ENCODE peak calls at places on chromosomes 6 and 20, in ten cellular contexts. Z is left ventricle myocardium inferior; V is heart right ventricle; W is GM20000; Y is CD8-positive, alpha-beta T cell; U is A549; F is Caco-2; A is cardiac fibroblast; X is H1; N is CD4-positive, alpha-beta T cell. S is an unnamed sample.

GRCh38 chr6:72522735-72523141 is 99.1 kb upstream of the KCNQ5 start:
- DNase-seq in Z (no peak), V (no peak), W (peak), Y (peak), U (peak), F (peak), A (no peak), X (peak), N (no peak), S (no peak)

GRCh38 chr6:35611235-35611634 is 77.5 kb downstream of the FKBP5 start:
- DNase-seq in Z (no peak), V (no peak), W (no peak), Y (no peak), U (no peak), F (no peak), A (no peak), X (no peak), N (no peak), S (peak)

GRCh38 chr20:32672315-32672981 is 1.3 kb downstream of the C20orf203 start:
- DNase-seq in Z (no peak), V (no peak), W (peak), Y (no peak), U (no peak), F (no peak), A (no peak), X (no peak), N (no peak), S (no peak)

GRCh38 chr20:51402201-51402600 is 140.3 kb downstream of the NFATC2 start:
- DNase-seq in Z (no peak), V (no peak), W (no peak), Y (peak), U (no peak), F (no peak), A (no peak), X (no peak), N (peak), S (peak)

GRCh38 chr6:36673882-36674281 is 4.6 kb upstream of the CDKN1A start:
- DNase-seq in Z (no peak), V (no peak), W (no peak), Y (no peak), U (no peak), F (no peak), A (no peak), X (no peak), N (no peak), S (no peak)

GRCh38 chr20:11755071-11755881 is 162.4 kb upstream of the BTBD3 start:
- DNase-seq in Z (no peak), V (no peak), W (no peak), Y (no peak), U (no peak), F (no peak), A (peak), X (no peak), N (no peak), S (no peak)

GRCh38 chr20:58201616-58202015 is 26.8 kb downstream of the ANKRD60 start:
- DNase-seq in Z (no peak), V (no peak), W (no peak), Y (no peak), U (no peak), F (no peak), A (no peak), X (no peak), N (no peak), S (no peak)

GRCh38 chr6:151630387-151630786 is 136.6 kb downstream of the CCDC170 start:
- DNase-seq in Z (no peak), V (no peak), W (no peak), Y (no peak), U (no peak), F (no peak), A (no peak), X (no peak), N (no peak), S (no peak)

GRCh38 chr20:44959082-44959895 is 908 bp downstream of the TOMM34 start:
- DNase-seq in Z (no peak), V (no peak), W (peak), Y (peak), U (peak), F (peak), A (peak), X (no peak), N (peak), S (peak)

GRCh38 chr20:1973921-1974440 is 19.9 kb downstream of the PDYN start:
- DNase-seq in Z (no peak), V (no peak), W (no peak), Y (no peak), U (no peak), F (no peak), A (no peak), X (no peak), N (no peak), S (no peak)

GRCh38 chr6:99119109-99120031 is 171.6 kb upstream of the FBXL4 start:
- DNase-seq in Z (no peak), V (no peak), W (peak), Y (no peak), U (peak), F (peak), A (peak), X (no peak), N (no peak), S (peak)

GRCh38 chr6:71248306-71248705 is 40.3 kb upstream of the OGFRL1 start:
- DNase-seq in Z (no peak), V (no peak), W (no peak), Y (no peak), U (peak), F (peak), A (peak), X (peak), N (no peak), S (peak)

GRCh38 chr6:16956371-16956770 is 145.5 kb upstream of the STMND1 start:
- DNase-seq in Z (no peak), V (no peak), W (no peak), Y (no peak), U (no peak), F (no peak), A (no peak), X (no peak), N (no peak), S (no peak)

GRCh38 chr6:99369533-99369932 is 20.1 kb upstream of the FAXC start:
- DNase-seq in Z (no peak), V (no peak), W (no peak), Y (no peak), U (no peak), F (no peak), A (no peak), X (no peak), N (no peak), S (no peak)

GRCh38 chr6:134935076-134935475 is 14.8 kb downstream of the ALDH8A1 start:
- DNase-seq in Z (no peak), V (no peak), W (no peak), Y (no peak), U (no peak), F (no peak), A (no peak), X (no peak), N (no peak), S (no peak)

GRCh38 chr6:32941412-32941784 is 570 bp upstream of the HLA-DMB start:
- DNase-seq in Z (no peak), V (no peak), W (peak), Y (peak), U (no peak), F (no peak), A (no peak), X (no peak), N (peak), S (no peak)

GRCh38 chr20:44496976-44497375 is 21.3 kb downstream of the TTPAL start:
- DNase-seq in Z (no peak), V (no peak), W (no peak), Y (no peak), U (peak), F (no peak), A (peak), X (peak), N (no peak), S (peak)

GRCh38 chr6:76230711-76231110 is 158.2 kb upstream of the IMPG1 start:
- DNase-seq in Z (no peak), V (no peak), W (no peak), Y (no peak), U (no peak), F (peak), A (no peak), X (no peak), N (no peak), S (no peak)

GRCh38 chr20:21564127-21564773 is 50.4 kb upstream of the NKX2-2 start:
- DNase-seq in Z (no peak), V (no peak), W (no peak), Y (no peak), U (no peak), F (no peak), A (no peak), X (no peak), N (no peak), S (no peak)

GRCh38 chr6:20350215-20350614 is 51.5 kb upstream of the E2F3 start:
- DNase-seq in Z (no peak), V (no peak), W (no peak), Y (no peak), U (no peak), F (no peak), A (no peak), X (no peak), N (no peak), S (no peak)

GRCh38 chr6:45642331-45643126 is 264.8 kb upstream of the SUPT3H start:
- DNase-seq in Z (no peak), V (no peak), W (no peak), Y (no peak), U (no peak), F (no peak), A (no peak), X (no peak), N (no peak), S (no peak)

GRCh38 chr20:58310291-58310782 is 822 bp downstream of the RAB22A start:
- DNase-seq in Z (no peak), V (no peak), W (peak), Y (no peak), U (peak), F (no peak), A (peak), X (no peak), N (no peak), S (peak)

GRCh38 chr6:24458937-24459336 is 30.4 kb downstream of the GPLD1 start:
- DNase-seq in Z (no peak), V (no peak), W (no peak), Y (no peak), U (no peak), F (no peak), A (no peak), X (no peak), N (no peak), S (no peak)

GRCh38 chr6:106470316-106470715 is 109.8 kb downstream of the CRYBG1 start:
- DNase-seq in Z (no peak), V (no peak), W (no peak), Y (no peak), U (no peak), F (no peak), A (peak), X (no peak), N (no peak), S (no peak)

GRCh38 chr6:19837511-19838441 is 606 bp downstream of the ID4 start:
- DNase-seq in Z (peak), V (peak), W (peak), Y (no peak), U (peak), F (peak), A (peak), X (no peak), N (no peak), S (peak)

GRCh38 chr20:33131949-33132822 is 35.8 kb upstream of the BPIFA2 start:
- DNase-seq in Z (no peak), V (no peak), W (no peak), Y (peak), U (peak), F (no peak), A (no peak), X (no peak), N (no peak), S (no peak)

GRCh38 chr6:57123111-57123510 is 33.1 kb downstream of the ZNF451 start:
- DNase-seq in Z (no peak), V (no peak), W (no peak), Y (no peak), U (no peak), F (no peak), A (peak), X (no peak), N (no peak), S (no peak)

GRCh38 chr6:106448000-106448426 is 87.5 kb downstream of the CRYBG1 start:
- DNase-seq in Z (peak), V (peak), W (peak), Y (peak), U (no peak), F (no peak), A (no peak), X (no peak), N (peak), S (no peak)

GRCh38 chr6:41367700-41368099 is 32.3 kb downstream of the NCR2 start:
- DNase-seq in Z (peak), V (peak), W (peak), Y (peak), U (peak), F (peak), A (peak), X (no peak), N (no peak), S (peak)

GRCh38 chr6:47759364-47759763 is 22.5 kb upstream of the OPN5 start:
- DNase-seq in Z (no peak), V (no peak), W (no peak), Y (no peak), U (no peak), F (no peak), A (peak), X (no peak), N (no peak), S (no peak)

GRCh38 chr20:25508083-25508770 is 77.1 kb downstream of the NINL start:
- DNase-seq in Z (no peak), V (no peak), W (no peak), Y (no peak), U (peak), F (no peak), A (peak), X (no peak), N (no peak), S (peak)

GRCh38 chr6:95095271-95095670 is 482.1 kb upstream of the MANEA start:
- DNase-seq in Z (no peak), V (no peak), W (no peak), Y (no peak), U (no peak), F (no peak), A (peak), X (no peak), N (no peak), S (peak)

GRCh38 chr6:165231581-165232276 is 77.7 kb downstream of the C6orf118 start:
- DNase-seq in Z (no peak), V (no peak), W (no peak), Y (no peak), U (peak), F (peak), A (peak), X (no peak), N (no peak), S (peak)

GRCh38 chr20:8215516-8215915 is 83.5 kb downstream of the PLCB1 start:
- DNase-seq in Z (no peak), V (no peak), W (no peak), Y (no peak), U (no peak), F (no peak), A (peak), X (no peak), N (no peak), S (peak)

GRCh38 chr20:47502801-47503239 is 1.1 kb downstream of the NCOA3 start:
- DNase-seq in Z (no peak), V (no peak), W (no peak), Y (peak), U (peak), F (peak), A (peak), X (no peak), N (no peak), S (peak)

GRCh38 chr6:13766201-13766634 is 48.1 kb downstream of the MCUR1 start:
- DNase-seq in Z (no peak), V (no peak), W (peak), Y (no peak), U (no peak), F (no peak), A (peak), X (no peak), N (no peak), S (peak)

GRCh38 chr6:39330057-39330456 is 7.6 kb upstream of the KCNK16 start:
- DNase-seq in Z (no peak), V (no peak), W (peak), Y (no peak), U (no peak), F (no peak), A (no peak), X (no peak), N (no peak), S (no peak)

GRCh38 chr6:88730602-88731001 is 232.8 kb downstream of the RNGTT start:
- DNase-seq in Z (no peak), V (no peak), W (no peak), Y (no peak), U (peak), F (peak), A (peak), X (peak), N (no peak), S (peak)

GRCh38 chr6:153309666-153310065 is 178.6 kb upstream of the RGS17 start:
- DNase-seq in Z (no peak), V (no peak), W (no peak), Y (no peak), U (no peak), F (no peak), A (no peak), X (no peak), N (no peak), S (no peak)

DNA sequence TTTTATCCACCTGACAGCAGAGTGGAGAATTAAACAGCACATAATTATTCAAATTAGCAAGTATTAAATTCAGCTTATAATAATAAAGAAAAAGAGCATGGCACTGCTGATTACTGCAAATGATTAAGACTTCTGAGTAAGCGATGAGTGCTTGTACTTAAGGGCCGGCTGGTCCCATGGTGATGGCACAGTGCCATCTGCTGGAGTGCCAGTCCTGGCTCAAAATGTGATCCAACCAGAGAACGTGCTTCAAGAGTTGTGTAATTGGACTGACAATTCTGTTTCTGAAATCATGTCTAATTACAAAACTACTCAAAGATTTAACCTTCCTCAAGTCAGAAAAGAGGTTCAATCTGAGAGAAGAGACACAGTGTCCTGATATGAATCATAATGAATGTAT is 181.6 kb upstream of the RGS17 start:
- DNase-seq in Z (peak), V (peak), W (peak), Y (no peak), U (peak), F (peak), A (peak), X (no peak), N (no peak), S (peak)
- TF ChIP-seq CTCF in Z (peak), V (no peak), W (peak), Y (no peak), U (peak), F (peak), A (peak), X (peak), N (no peak), S (peak)

GRCh38 chr6:46653439-46653942 is 716 bp downstream of the SLC25A27 start:
- DNase-seq in Z (no peak), V (no peak), W (no peak), Y (no peak), U (no peak), F (no peak), A (no peak), X (no peak), N (no peak), S (peak)

GRCh38 chr6:46652603-46653438 is at the start of the genes CYP39A1 and SLC25A27:
- DNase-seq in Z (peak), V (peak), W (peak), Y (peak), U (peak), F (peak), A (peak), X (peak), N (peak), S (peak)

GRCh38 chr6:46657642-46658041 is 4.9 kb downstream of the SLC25A27 start:
- DNase-seq in Z (no peak), V (no peak), W (no peak), Y (no peak), U (no peak), F (no peak), A (no peak), X (no peak), N (no peak), S (no peak)

GRCh38 chr6:46652232-46652602 is 401 bp downstream of the CYP39A1 start:
- DNase-seq in Z (no peak), V (no peak), W (no peak), Y (no peak), U (no peak), F (no peak), A (no peak), X (no peak), N (no peak), S (no peak)

GRCh38 chr6:46655803-46656202 is 3.0 kb downstream of the SLC25A27 start:
- DNase-seq in Z (no peak), V (no peak), W (no peak), Y (no peak), U (peak), F (peak), A (peak), X (no peak), N (no peak), S (no peak)
- TF ChIP-seq CTCF in Z (no peak), V (no peak), W (no peak), Y (no peak), U (peak), F (no peak), A (peak), X (peak), N (no peak), S (peak)

DNA sequence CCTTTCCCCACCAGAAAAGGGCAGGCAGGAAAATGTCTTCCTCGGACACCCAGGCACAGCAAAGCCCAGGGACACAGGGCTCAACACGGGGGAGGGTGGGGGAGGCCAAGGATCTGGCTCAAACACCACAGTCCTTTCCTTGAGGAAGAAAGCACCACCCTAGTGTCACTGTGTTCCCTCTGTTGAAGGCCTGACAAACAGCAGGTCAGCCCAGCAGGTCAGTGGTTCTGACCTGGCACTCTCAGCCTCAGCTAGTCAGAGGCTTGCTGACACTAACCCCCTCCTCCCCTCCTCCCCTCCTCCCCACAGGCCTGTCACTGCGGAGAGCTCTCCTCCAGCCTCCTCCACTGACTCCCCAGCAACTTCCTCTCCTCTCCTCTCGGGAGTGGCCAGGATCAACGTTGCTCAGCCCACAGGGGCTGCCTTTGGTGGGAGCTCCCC is 239.6 kb downstream of the LRFN2 start:
- DNase-seq in Z (no peak), V (no peak), W (no peak), Y (peak), U (no peak), F (no peak), A (no peak), X (no peak), N (no peak), S (no peak)
- TF ChIP-seq CTCF in Z (no peak), V (no peak), W (no peak), Y (no peak), U (no peak), F (no peak), A (no peak), X (no peak), N (no peak), S (no peak)

GRCh38 chr6:27495386-27496135 is 22.7 kb upstream of the ZNF184 start:
- DNase-seq in Z (peak), V (peak), W (peak), Y (no peak), U (peak), F (peak), A (peak), X (peak), N (no peak), S (peak)
- TF ChIP-seq CTCF in Z (no peak), V (no peak), W (no peak), Y (no peak), U (peak), F (no peak), A (peak), X (peak), N (no peak), S (no peak)

GRCh38 chr6:157280947-157281346 is 42.4 kb downstream of the TMEM242 start:
- DNase-seq in Z (no peak), V (no peak), W (no peak), Y (no peak), U (no peak), F (no peak), A (no peak), X (no peak), N (no peak), S (no peak)

GRCh38 chr6:157282279-157282678 is 41.0 kb downstream of the TMEM242 start:
- DNase-seq in Z (no peak), V (no peak), W (no peak), Y (no peak), U (no peak), F (no peak), A (no peak), X (no peak), N (no peak), S (no peak)

GRCh38 chr6:157280153-157280552 is 43.2 kb downstream of the TMEM242 start:
- DNase-seq in Z (no peak), V (no peak), W (no peak), Y (no peak), U (no peak), F (no peak), A (no peak), X (no peak), N (no peak), S (no peak)

GRCh38 chr6:157283330-157283898 is 39.9 kb downstream of the TMEM242 start:
- DNase-seq in Z (no peak), V (no peak), W (no peak), Y (peak), U (no peak), F (no peak), A (no peak), X (no peak), N (no peak), S (no peak)

GRCh38 chr6:157281570-157281969 is 41.7 kb downstream of the TMEM242 start:
- DNase-seq in Z (no peak), V (no peak), W (no peak), Y (no peak), U (no peak), F (peak), A (no peak), X (no peak), N (no peak), S (no peak)
- TF ChIP-seq CTCF in Z (peak), V (no peak), W (no peak), Y (no peak), U (no peak), F (peak), A (peak), X (peak), N (no peak), S (peak)

GRCh38 chr6:5998741-5999687 is 7.7 kb downstream of the NRN1 start:
- DNase-seq in Z (peak), V (peak), W (peak), Y (no peak), U (no peak), F (no peak), A (no peak), X (no peak), N (no peak), S (peak)
- TF ChIP-seq CTCF in Z (peak), V (no peak), W (no peak), Y (no peak), U (no peak), F (no peak), A (no peak), X (no peak), N (no peak), S (peak)

GRCh38 chr6:79372757-79373156 is 138.3 kb upstream of the HMGN3 start:
- DNase-seq in Z (no peak), V (no peak), W (no peak), Y (no peak), U (no peak), F (no peak), A (no peak), X (no peak), N (no peak), S (no peak)
- TF ChIP-seq CTCF in Z (no peak), V (no peak), W (no peak), Y (no peak), U (no peak), F (no peak), A (no peak), X (no peak), N (no peak), S (no peak)

GRCh38 chr6:10389739-10390494 is 25.0 kb downstream of the TFAP2A start:
- DNase-seq in Z (no peak), V (no peak), W (no peak), Y (no peak), U (no peak), F (no peak), A (no peak), X (no peak), N (no peak), S (no peak)
- TF ChIP-seq CTCF in Z (no peak), V (no peak), W (no peak), Y (no peak), U (no peak), F (no peak), A (no peak), X (no peak), N (no peak), S (no peak)